ENCODE peak calls at places on chromosome 21, in ten cellular contexts. O, N, J, A, R, P, U, H, T and Z are unnamed samples.

GRCh38 chr21:26819944-26820343 is 25.3 kb downstream of the ADAMTS1 start:
- DNase-seq in O (no peak), N (no peak), J (no peak), A (no peak), R (no peak), P (no peak), U (no peak), H (no peak), T (peak), Z (no peak)

GRCh38 chr21:37225440-37225839 is 41.7 kb downstream of the VPS26C start:
- DNase-seq in O (no peak), N (no peak), J (no peak), A (no peak), R (no peak), P (no peak), U (no peak), H (no peak), T (no peak), Z (no peak)

GRCh38 chr21:26840912-26841311 is 4.3 kb downstream of the ADAMTS1 start:
- DNase-seq in O (no peak), N (no peak), J (no peak), A (peak), R (no peak), P (no peak), U (no peak), H (peak), T (peak), Z (no peak)

GRCh38 chr21:27572681-27573080 is 605.8 kb upstream of the ADAMTS5 start:
- DNase-seq in O (no peak), N (no peak), J (no peak), A (peak), R (peak), P (no peak), U (no peak), H (peak), T (peak), Z (no peak)

GRCh38 chr21:21973806-21974205 is 975.6 kb downstream of the NCAM2 start:
- DNase-seq in O (peak), N (peak), J (no peak), A (no peak), R (no peak), P (no peak), U (no peak), H (peak), T (peak), Z (no peak)

GRCh38 chr21:45998276-45998701 is 16.7 kb downstream of the COL6A1 start:
- DNase-seq in O (no peak), N (no peak), J (peak), A (no peak), R (no peak), P (peak), U (no peak), H (no peak), T (no peak), Z (no peak)

GRCh38 chr21:29056005-29056404 is 17.4 kb downstream of the CCT8 start:
- DNase-seq in O (no peak), N (no peak), J (no peak), A (no peak), R (no peak), P (no peak), U (no peak), H (peak), T (no peak), Z (no peak)

GRCh38 chr21:16519656-16520055 is 789.9 kb downstream of the USP25 start:
- DNase-seq in O (no peak), N (no peak), J (no peak), A (no peak), R (no peak), P (no peak), U (no peak), H (no peak), T (no peak), Z (no peak)

GRCh38 chr21:23131177-23131576 is 2133.0 kb downstream of the NCAM2 start:
- DNase-seq in O (peak), N (no peak), J (no peak), A (no peak), R (no peak), P (no peak), U (no peak), H (peak), T (peak), Z (no peak)

GRCh38 chr21:14259669-14260458 is 43.9 kb downstream of the RBM11 start:
- DNase-seq in O (peak), N (peak), J (no peak), A (peak), R (no peak), P (no peak), U (no peak), H (peak), T (peak), Z (no peak)

GRCh38 chr21:32702702-32703101 is 25.1 kb downstream of the SYNJ1 start:
- DNase-seq in O (no peak), N (no peak), J (no peak), A (peak), R (peak), P (no peak), U (no peak), H (peak), T (peak), Z (no peak)

GRCh38 chr21:31132574-31133242 is 94.4 kb upstream of the KRTAP19-8 start:
- DNase-seq in O (no peak), N (no peak), J (no peak), A (peak), R (no peak), P (no peak), U (no peak), H (no peak), T (no peak), Z (no peak)

GRCh38 chr21:25573409-25574206 is 33.7 kb downstream of the MRPL39 start:
- DNase-seq in O (no peak), N (no peak), J (no peak), A (peak), R (peak), P (no peak), U (no peak), H (peak), T (peak), Z (no peak)

GRCh38 chr21:42304556-42305454 is 10.4 kb downstream of the TFF3 start:
- DNase-seq in O (no peak), N (no peak), J (no peak), A (no peak), R (no peak), P (no peak), U (no peak), H (no peak), T (no peak), Z (no peak)

GRCh38 chr21:42833859-42834729 is 45.2 kb downstream of the WDR4 start:
- DNase-seq in O (no peak), N (no peak), J (no peak), A (no peak), R (no peak), P (no peak), U (no peak), H (no peak), T (no peak), Z (peak)

GRCh38 chr21:30349572-30349971 is 1.2 kb upstream of the KRTAP23-1 start:
- DNase-seq in O (no peak), N (no peak), J (no peak), A (no peak), R (no peak), P (no peak), U (no peak), H (peak), T (peak), Z (no peak)

GRCh38 chr21:41217656-41218380 is 49.9 kb downstream of the BACE2 start:
- DNase-seq in O (no peak), N (no peak), J (no peak), A (peak), R (peak), P (no peak), U (no peak), H (no peak), T (peak), Z (no peak)

GRCh38 chr21:14862794-14863720 is 201.7 kb downstream of the NRIP1 start:
- DNase-seq in O (peak), N (no peak), J (no peak), A (no peak), R (no peak), P (no peak), U (no peak), H (peak), T (peak), Z (no peak)

GRCh38 chr21:21052672-21053071 is 54.5 kb downstream of the NCAM2 start:
- DNase-seq in O (no peak), N (no peak), J (no peak), A (no peak), R (no peak), P (no peak), U (no peak), H (no peak), T (no peak), Z (no peak)

GRCh38 chr21:42315296-42315891 is at the start of gene TFF3:
- DNase-seq in O (no peak), N (no peak), J (no peak), A (no peak), R (no peak), P (no peak), U (no peak), H (peak), T (no peak), Z (no peak)

GRCh38 chr21:22544747-22545146 is 1546.5 kb downstream of the NCAM2 start:
- DNase-seq in O (peak), N (no peak), J (no peak), A (no peak), R (no peak), P (no peak), U (no peak), H (no peak), T (peak), Z (no peak)

GRCh38 chr21:42125571-42126544 is 54.7 kb downstream of the UMODL1 start:
- DNase-seq in O (peak), N (no peak), J (no peak), A (peak), R (peak), P (peak), U (no peak), H (peak), T (peak), Z (no peak)

GRCh38 chr21:46095814-46096595 is 1.9 kb upstream of the COL6A2 start:
- DNase-seq in O (no peak), N (no peak), J (no peak), A (no peak), R (no peak), P (peak), U (no peak), H (no peak), T (no peak), Z (no peak)

GRCh38 chr21:18218331-18218730 is 26.3 kb upstream of the CHODL start:
- DNase-seq in O (peak), N (no peak), J (no peak), A (no peak), R (no peak), P (no peak), U (no peak), H (no peak), T (peak), Z (no peak)

GRCh38 chr21:31092867-31093266 is 54.6 kb upstream of the KRTAP19-8 start:
- DNase-seq in O (no peak), N (no peak), J (no peak), A (no peak), R (no peak), P (no peak), U (no peak), H (no peak), T (no peak), Z (no peak)

GRCh38 chr21:43957629-43958362 is 54.3 kb upstream of the TRAPPC10 start:
- DNase-seq in O (no peak), N (no peak), J (no peak), A (no peak), R (no peak), P (no peak), U (no peak), H (no peak), T (no peak), Z (no peak)
- H3K4me3 ChIP-seq in O (no peak), N (peak), J (no peak), A (no peak), R (no peak), P (no peak), U (no peak), H (no peak), T (no peak), Z (no peak)

GRCh38 chr21:44875341-44875740 is 1.9 kb upstream of the PTTG1IP start:
- DNase-seq in O (no peak), N (no peak), J (no peak), A (peak), R (no peak), P (no peak), U (peak), H (peak), T (no peak), Z (peak)
- H3K27ac ChIP-seq in O (no peak), N (no peak), J (no peak), A (no peak), R (no peak), P (peak), U (peak), H (peak), T (no peak), Z (peak)

DNA sequence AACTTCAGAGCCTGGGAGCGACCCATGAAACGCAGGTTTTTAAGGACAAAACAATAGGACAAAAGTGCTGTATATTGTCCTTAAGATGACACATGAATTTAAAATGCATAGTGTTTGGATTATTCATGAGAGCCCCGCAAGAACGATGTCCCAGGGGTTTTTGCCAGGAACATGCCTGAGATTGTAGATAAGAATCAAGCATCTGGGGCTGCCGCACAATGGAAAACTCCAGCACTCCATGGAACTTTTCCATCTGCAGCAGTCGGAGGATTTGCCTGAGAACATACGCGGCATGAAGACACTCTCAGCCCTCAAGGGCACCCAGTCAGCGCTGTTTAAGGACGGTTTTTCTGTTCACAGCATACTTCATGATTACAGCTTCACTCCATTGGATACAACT is 5.3 kb upstream of the ERG start:
- DNase-seq in O (no peak), N (no peak), J (no peak), A (peak), R (no peak), P (no peak), U (no peak), H (no peak), T (no peak), Z (no peak)
- H3K4me3 ChIP-seq in O (no peak), N (no peak), J (no peak), A (no peak), R (no peak), P (no peak), U (no peak), H (no peak), T (no peak), Z (no peak)

GRCh38 chr21:35658242-35658641 is 402.1 kb downstream of the SETD4 start:
- DNase-seq in O (no peak), N (no peak), J (no peak), A (peak), R (peak), P (no peak), U (peak), H (peak), T (no peak), Z (no peak)

GRCh38 chr21:35664683-35665082 is 395.6 kb downstream of the SETD4 start:
- DNase-seq in O (no peak), N (no peak), J (no peak), A (peak), R (no peak), P (no peak), U (no peak), H (peak), T (no peak), Z (no peak)

DNA sequence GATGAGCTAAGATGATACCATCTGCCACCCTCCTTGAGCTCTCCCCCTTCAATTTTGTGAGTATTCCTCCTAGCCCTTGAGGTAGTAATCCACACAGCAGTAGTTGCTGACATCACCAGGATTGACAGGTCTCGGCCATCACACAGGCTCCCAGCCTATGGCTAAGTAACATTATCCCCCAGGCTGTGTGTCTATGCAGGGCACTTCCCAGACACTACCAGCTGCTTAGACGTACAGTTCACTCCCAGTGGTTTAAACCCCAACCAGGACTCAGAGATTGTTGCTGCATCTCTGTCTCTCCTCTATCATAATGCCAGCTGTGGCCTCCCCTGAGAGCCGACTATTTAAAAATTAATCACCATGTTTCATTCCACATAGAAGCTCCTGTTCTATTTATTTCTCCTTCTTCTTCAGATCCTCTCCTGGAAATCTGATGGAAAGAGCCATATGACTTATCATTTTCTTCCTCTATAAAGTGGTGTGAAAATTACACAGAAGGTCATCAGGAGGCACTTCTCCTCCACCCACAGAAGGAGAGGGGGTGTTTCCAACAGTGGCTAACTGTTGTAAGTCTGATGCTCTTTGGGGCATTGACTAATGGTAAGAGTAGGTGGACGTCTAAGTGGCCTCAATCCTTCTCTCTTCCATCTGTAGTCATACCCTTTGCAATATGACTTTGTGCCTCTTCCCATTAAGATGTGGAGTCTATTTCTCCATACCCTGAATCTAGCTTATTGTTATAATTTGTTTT is 396.3 kb downstream of the SETD4 start:
- DNase-seq in O (no peak), N (no peak), J (no peak), A (no peak), R (no peak), P (no peak), U (no peak), H (peak), T (no peak), Z (no peak)
- H3K27ac ChIP-seq in O (no peak), N (no peak), J (no peak), A (no peak), R (no peak), P (no peak), U (no peak), H (peak), T (no peak), Z (no peak)

GRCh38 chr21:44710294-44710665 is 1.1 kb downstream of the TSPEAR start:
- DNase-seq in O (peak), N (no peak), J (no peak), A (no peak), R (no peak), P (no peak), U (no peak), H (no peak), T (no peak), Z (no peak)
- H3K4me3 ChIP-seq in O (peak), N (no peak), J (no peak), A (no peak), R (no peak), P (no peak), U (no peak), H (peak), T (no peak), Z (no peak)